ENCODE peak calls at places on chromosomes 13 and 19, in nine cellular contexts. Q is activated naive CD4-positive, alpha-beta T cell treated with anti-CD3 and anti-CD28 coated beads for 36 hours; I is posterior vena cava; T is NCI-H2081; V is neuronal stem cell; N is stimulated activated CD4-positive, alpha-beta T cell treated with anti-CD3 and anti-CD28 coated beads, TNF-alpha, amount 100 ng/mL, for 4 hours; K is mucosa of gallbladder; F is heart right ventricle; X is breast epithelium. Z is an unnamed sample.

GRCh38 chr19:57560049-57560491 is 407 bp upstream of the ZNF550 start:
- DNase-seq in Q (no peak), V (no peak), X (no peak), K (no peak), I (peak; percentile 86), F (peak; percentile 49), T (no peak), N (no peak), Z (no peak)

GRCh38 chr19:16371540-16371986 is 46.9 kb downstream of the KLF2 start:
- DNase-seq in N (peak; percentile 79), T (no peak), X (no peak), V (no peak), Q (peak; percentile 93), F (peak; percentile 69), I (peak; percentile 93), K (peak; percentile 71), Z (no peak)

GRCh38 chr13:66578305-66578704 is 651.8 kb downstream of the PCDH9 start:
- DNase-seq in X (no peak), K (no peak), F (no peak), Q (no peak), N (no peak), T (no peak), V (no peak), I (no peak), Z (no peak)

GRCh38 chr13:103525530-103525929 is 459.3 kb upstream of the SLC10A2 start:
- DNase-seq in I (no peak), X (no peak), T (peak; percentile 23), F (no peak), N (no peak), K (no peak), Q (no peak), V (no peak), Z (no peak)

GRCh38 chr19:56291857-56292256 is 19.3 kb downstream of the EDDM13 start:
- DNase-seq in I (no peak), F (no peak), Q (no peak), K (no peak), X (no peak), T (no peak), V (no peak), N (no peak), Z (no peak)

GRCh38 chr19:6070179-6071102 is 39.9 kb downstream of the RFX2 start:
- DNase-seq in T (no peak), X (no peak), K (no peak), N (no peak), V (no peak), Q (no peak), I (peak; percentile 42), F (no peak), Z (no peak)

GRCh38 chr19:35764432-35765315 is 6.7 kb downstream of the PROSER3 start:
- DNase-seq in T (no peak), F (no peak), K (no peak), I (no peak), N (no peak), X (no peak), V (no peak), Q (no peak), Z (no peak)

GRCh38 chr13:50081106-50081898 is 66.1 kb downstream of the KCNRG start:
- DNase-seq in K (peak; percentile 35), T (peak; percentile 45), I (peak; percentile 89), X (no peak), V (no peak), N (peak; percentile 14), F (peak; percentile 56), Q (peak; percentile 67), Z (no peak)

GRCh38 chr19:35249146-35249847 is 495 bp downstream of the LSR start:
- DNase-seq in X (no peak), Q (peak; percentile 13), T (no peak), V (no peak), F (no peak), N (no peak), K (no peak), I (peak; percentile 55), Z (peak; percentile 89)

GRCh38 chr19:10262771-10263170 is 8.1 kb upstream of the ICAM1 start:
- DNase-seq in K (no peak), I (no peak), F (no peak), T (no peak), Q (no peak), V (no peak), N (no peak), X (no peak), Z (no peak)